ENCODE peak calls at places on chromosomes 4 and X, in nine cellular contexts. One of them, this sample, is unnamed.

GRCh38 chr4:176443117-176443516 is 123.4 kb downstream of the SPCS3 start:
- DNase-seq in heart left ventricle: no peak
- DNase-seq in tibial artery: no peak
- DNase-seq in cardiac muscle cell: no peak
- DNase-seq in HFF-Myc: peak
- DNase-seq in hepatocyte: no peak
- DNase-seq in A673: no peak
- DNase-seq in WTC11: no peak
- DNase-seq in bronchial epithelial cell: peak
- DNase-seq in this sample: no peak

GRCh38 chr4:119321921-119322687 is at the start of gene FABP2:
- DNase-seq in heart left ventricle: no peak
- DNase-seq in tibial artery: no peak
- DNase-seq in cardiac muscle cell: no peak
- DNase-seq in HFF-Myc: no peak
- DNase-seq in hepatocyte: peak
- DNase-seq in A673: no peak
- DNase-seq in WTC11: no peak
- DNase-seq in bronchial epithelial cell: no peak
- DNase-seq in this sample: no peak

GRCh38 chr4:101307901-101308300 is 39.4 kb downstream of the PPP3CA start:
- DNase-seq in heart left ventricle: no peak
- DNase-seq in tibial artery: no peak
- DNase-seq in cardiac muscle cell: no peak
- DNase-seq in HFF-Myc: no peak
- DNase-seq in hepatocyte: no peak
- DNase-seq in A673: no peak
- DNase-seq in WTC11: no peak
- DNase-seq in bronchial epithelial cell: peak
- DNase-seq in this sample: no peak

GRCh38 chrX:24208494-24209240 is 59.1 kb downstream of the ZFX start:
- DNase-seq in heart left ventricle: no peak
- DNase-seq in tibial artery: no peak
- DNase-seq in cardiac muscle cell: no peak
- DNase-seq in HFF-Myc: no peak
- DNase-seq in hepatocyte: no peak
- DNase-seq in A673: no peak
- DNase-seq in WTC11: no peak
- DNase-seq in bronchial epithelial cell: no peak
- DNase-seq in this sample: no peak

GRCh38 chr4:181939199-181939945 is 303.8 kb upstream of the TENM3 start:
- DNase-seq in heart left ventricle: no peak
- DNase-seq in tibial artery: no peak
- DNase-seq in cardiac muscle cell: no peak
- DNase-seq in HFF-Myc: no peak
- DNase-seq in hepatocyte: peak
- DNase-seq in A673: no peak
- DNase-seq in WTC11: no peak
- DNase-seq in bronchial epithelial cell: no peak
- DNase-seq in this sample: no peak

GRCh38 chr4:4860803-4861591 is 1.5 kb downstream of the MSX1 start:
- DNase-seq in heart left ventricle: peak
- DNase-seq in tibial artery: no peak
- DNase-seq in cardiac muscle cell: no peak
- DNase-seq in HFF-Myc: no peak
- DNase-seq in hepatocyte: peak
- DNase-seq in A673: no peak
- DNase-seq in WTC11: peak
- DNase-seq in bronchial epithelial cell: no peak
- DNase-seq in this sample: no peak

GRCh38 chrX:109855501-109855900 is 122.4 kb upstream of the ACSL4 start:
- DNase-seq in heart left ventricle: no peak
- DNase-seq in tibial artery: no peak
- DNase-seq in cardiac muscle cell: no peak
- DNase-seq in HFF-Myc: no peak
- DNase-seq in hepatocyte: no peak
- DNase-seq in A673: peak
- DNase-seq in WTC11: no peak
- DNase-seq in bronchial epithelial cell: no peak
- DNase-seq in this sample: no peak

GRCh38 chr4:153937289-153937688 is 148.4 kb upstream of the SFRP2 start:
- DNase-seq in heart left ventricle: no peak
- DNase-seq in tibial artery: no peak
- DNase-seq in cardiac muscle cell: no peak
- DNase-seq in HFF-Myc: no peak
- DNase-seq in hepatocyte: no peak
- DNase-seq in A673: no peak
- DNase-seq in WTC11: no peak
- DNase-seq in bronchial epithelial cell: no peak
- DNase-seq in this sample: no peak

GRCh38 chr4:98474408-98474844 is 184.0 kb downstream of the TSPAN5 start:
- DNase-seq in heart left ventricle: no peak
- DNase-seq in tibial artery: no peak
- DNase-seq in cardiac muscle cell: no peak
- DNase-seq in HFF-Myc: no peak
- DNase-seq in hepatocyte: no peak
- DNase-seq in A673: no peak
- DNase-seq in WTC11: no peak
- DNase-seq in bronchial epithelial cell: peak
- DNase-seq in this sample: no peak

GRCh38 chrX:66872771-66873170 is 233.9 kb upstream of the EDA2R start:
- DNase-seq in heart left ventricle: no peak
- DNase-seq in tibial artery: no peak
- DNase-seq in cardiac muscle cell: no peak
- DNase-seq in HFF-Myc: no peak
- DNase-seq in hepatocyte: no peak
- DNase-seq in A673: no peak
- DNase-seq in WTC11: no peak
- DNase-seq in bronchial epithelial cell: no peak
- DNase-seq in this sample: no peak

GRCh38 chrX:69319376-69319775 is 154.1 kb upstream of the PJA1 start:
- DNase-seq in heart left ventricle: no peak
- DNase-seq in tibial artery: no peak
- DNase-seq in cardiac muscle cell: no peak
- DNase-seq in HFF-Myc: no peak
- DNase-seq in hepatocyte: no peak
- DNase-seq in A673: no peak
- DNase-seq in WTC11: no peak
- DNase-seq in bronchial epithelial cell: peak
- DNase-seq in this sample: no peak

GRCh38 chr4:55318135-55318534 is 27.9 kb upstream of the SRD5A3 start:
- DNase-seq in heart left ventricle: no peak
- DNase-seq in tibial artery: no peak
- DNase-seq in cardiac muscle cell: no peak
- DNase-seq in HFF-Myc: no peak
- DNase-seq in hepatocyte: no peak
- DNase-seq in A673: no peak
- DNase-seq in WTC11: no peak
- DNase-seq in bronchial epithelial cell: peak
- DNase-seq in this sample: no peak

GRCh38 chr4:53601251-53601764 is 10.0 kb upstream of the LNX1 start:
- DNase-seq in heart left ventricle: no peak
- DNase-seq in tibial artery: no peak
- DNase-seq in cardiac muscle cell: peak
- DNase-seq in HFF-Myc: no peak
- DNase-seq in hepatocyte: no peak
- DNase-seq in A673: peak
- DNase-seq in WTC11: peak
- DNase-seq in bronchial epithelial cell: no peak
- DNase-seq in this sample: no peak

DNA sequence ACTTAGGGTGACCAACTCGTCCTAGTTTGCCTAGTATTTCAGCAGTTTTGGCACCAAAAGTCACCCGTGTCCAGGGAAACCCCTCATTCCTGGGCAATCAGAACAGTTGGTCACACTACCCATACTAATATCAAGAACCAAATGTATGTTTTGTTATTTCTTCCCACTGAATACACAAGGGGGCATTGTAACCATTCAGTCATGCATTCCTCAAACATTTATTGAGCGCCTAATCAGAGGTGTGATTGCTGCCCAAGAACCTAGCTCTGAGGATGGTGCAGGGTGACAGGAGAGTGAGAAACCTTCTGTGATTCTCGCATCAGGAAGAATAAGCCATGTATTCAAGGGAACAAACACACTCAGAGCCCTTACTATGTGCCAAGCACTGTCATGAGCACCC is 69.8 kb upstream of the RAI2 start:
- DNase-seq in heart left ventricle: no peak
- DNase-seq in tibial artery: no peak
- DNase-seq in cardiac muscle cell: no peak
- DNase-seq in HFF-Myc: no peak
- DNase-seq in hepatocyte: no peak
- DNase-seq in A673: peak
- DNase-seq in WTC11: no peak
- DNase-seq in bronchial epithelial cell: no peak
- DNase-seq in this sample: no peak
- TF ChIP-seq CTCF in heart left ventricle: no peak
- TF ChIP-seq CTCF in tibial artery: no peak
- TF ChIP-seq CTCF in cardiac muscle cell: no peak
- TF ChIP-seq CTCF in HFF-Myc: no peak
- TF ChIP-seq CTCF in hepatocyte: no peak
- TF ChIP-seq CTCF in A673: peak
- TF ChIP-seq CTCF in WTC11: no peak
- TF ChIP-seq CTCF in bronchial epithelial cell: no peak
- TF ChIP-seq CTCF in this sample: no peak

DNA sequence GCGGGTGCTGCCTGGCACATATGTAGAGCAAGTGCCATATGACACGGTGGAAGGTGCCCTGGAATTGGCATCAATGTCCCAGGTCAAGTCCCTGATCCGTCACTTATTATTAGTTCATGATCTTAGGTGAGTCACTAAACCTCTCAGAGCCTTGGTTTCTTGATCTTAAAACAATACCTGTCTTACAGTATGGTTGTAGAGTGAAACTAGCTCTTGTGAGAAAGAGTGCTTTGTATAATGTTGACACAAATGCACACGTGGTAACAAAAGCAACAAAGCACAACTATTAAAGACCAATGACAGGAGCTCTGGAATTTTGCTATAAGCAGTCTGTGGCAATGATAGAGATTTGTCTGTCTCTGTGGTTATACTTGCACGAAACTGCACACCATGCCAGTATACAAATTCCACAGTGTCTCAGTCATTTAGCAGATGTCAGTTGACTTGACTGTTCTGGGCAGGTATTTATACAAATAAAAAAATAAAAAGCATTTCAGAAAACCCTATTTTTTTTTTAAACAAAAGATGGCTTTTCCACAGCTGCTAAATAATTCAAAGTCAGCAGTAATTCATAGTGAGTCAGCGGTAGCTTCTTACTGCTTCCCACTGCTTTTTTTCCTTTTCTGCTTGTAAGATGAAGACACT is 19.7 kb upstream of the ACSL1 start:
- DNase-seq in heart left ventricle: no peak
- DNase-seq in tibial artery: no peak
- DNase-seq in cardiac muscle cell: no peak
- DNase-seq in HFF-Myc: no peak
- DNase-seq in hepatocyte: peak
- DNase-seq in A673: peak
- DNase-seq in WTC11: no peak
- DNase-seq in bronchial epithelial cell: peak
- DNase-seq in this sample: no peak
- TF ChIP-seq CTCF in heart left ventricle: no peak
- TF ChIP-seq CTCF in tibial artery: no peak
- TF ChIP-seq CTCF in cardiac muscle cell: no peak
- TF ChIP-seq CTCF in HFF-Myc: no peak
- TF ChIP-seq CTCF in hepatocyte: no peak
- TF ChIP-seq CTCF in A673: no peak
- TF ChIP-seq CTCF in WTC11: no peak
- TF ChIP-seq CTCF in bronchial epithelial cell: no peak
- TF ChIP-seq CTCF in this sample: no peak

GRCh38 chr4:123744664-123745290 is 348.2 kb downstream of the SPRY1 start:
- DNase-seq in heart left ventricle: peak
- DNase-seq in tibial artery: peak
- DNase-seq in cardiac muscle cell: peak
- DNase-seq in HFF-Myc: no peak
- DNase-seq in hepatocyte: peak
- DNase-seq in A673: peak
- DNase-seq in WTC11: no peak
- DNase-seq in bronchial epithelial cell: peak
- DNase-seq in this sample: no peak

GRCh38 chr4:123750044-123750443 is 353.4 kb downstream of the SPRY1 start:
- DNase-seq in heart left ventricle: no peak
- DNase-seq in tibial artery: no peak
- DNase-seq in cardiac muscle cell: peak
- DNase-seq in HFF-Myc: peak
- DNase-seq in hepatocyte: peak
- DNase-seq in A673: peak
- DNase-seq in WTC11: peak
- DNase-seq in bronchial epithelial cell: no peak
- DNase-seq in this sample: no peak

GRCh38 chr4:123749408-123749807 is 352.8 kb downstream of the SPRY1 start:
- DNase-seq in heart left ventricle: peak
- DNase-seq in tibial artery: peak
- DNase-seq in cardiac muscle cell: no peak
- DNase-seq in HFF-Myc: no peak
- DNase-seq in hepatocyte: no peak
- DNase-seq in A673: no peak
- DNase-seq in WTC11: no peak
- DNase-seq in bronchial epithelial cell: no peak
- DNase-seq in this sample: no peak

GRCh38 chr4:123748806-123749205 is 352.2 kb downstream of the SPRY1 start:
- DNase-seq in heart left ventricle: no peak
- DNase-seq in tibial artery: no peak
- DNase-seq in cardiac muscle cell: no peak
- DNase-seq in HFF-Myc: no peak
- DNase-seq in hepatocyte: no peak
- DNase-seq in A673: no peak
- DNase-seq in WTC11: no peak
- DNase-seq in bronchial epithelial cell: no peak
- DNase-seq in this sample: no peak

GRCh38 chr4:123746981-123747380 is 350.4 kb downstream of the SPRY1 start:
- DNase-seq in heart left ventricle: no peak
- DNase-seq in tibial artery: no peak
- DNase-seq in cardiac muscle cell: peak
- DNase-seq in HFF-Myc: no peak
- DNase-seq in hepatocyte: no peak
- DNase-seq in A673: no peak
- DNase-seq in WTC11: peak
- DNase-seq in bronchial epithelial cell: no peak
- DNase-seq in this sample: no peak
- TF ChIP-seq CTCF in heart left ventricle: no peak
- TF ChIP-seq CTCF in tibial artery: no peak
- TF ChIP-seq CTCF in cardiac muscle cell: peak
- TF ChIP-seq CTCF in HFF-Myc: peak
- TF ChIP-seq CTCF in hepatocyte: peak
- TF ChIP-seq CTCF in A673: no peak
- TF ChIP-seq CTCF in WTC11: no peak
- TF ChIP-seq CTCF in bronchial epithelial cell: no peak
- TF ChIP-seq CTCF in this sample: no peak

DNA sequence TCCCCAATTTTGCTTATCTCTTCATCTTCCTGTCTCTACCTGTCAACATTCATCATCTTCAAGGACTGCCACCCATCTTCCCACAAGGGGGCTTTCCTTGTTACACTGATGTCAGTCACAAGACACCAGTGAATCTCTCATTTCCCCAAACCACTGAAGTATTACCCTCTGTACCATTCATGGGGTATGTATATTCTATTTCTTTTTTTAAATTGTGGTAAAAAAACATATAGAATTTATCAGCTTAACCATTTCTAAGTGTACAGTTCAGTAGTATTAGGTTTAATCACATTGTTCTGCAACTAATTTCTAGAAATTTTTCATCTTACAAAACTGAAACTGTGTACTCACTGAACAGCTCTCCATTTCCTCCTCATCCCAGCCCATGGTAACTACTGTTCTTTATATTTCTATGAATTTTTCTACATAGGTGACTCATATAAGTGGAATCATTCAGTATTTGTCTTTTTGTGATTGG is 98.6 kb downstream of the LARP7 start:
- DNase-seq in heart left ventricle: no peak
- DNase-seq in tibial artery: no peak
- DNase-seq in cardiac muscle cell: no peak
- DNase-seq in HFF-Myc: no peak
- DNase-seq in hepatocyte: no peak
- DNase-seq in A673: no peak
- DNase-seq in WTC11: no peak
- DNase-seq in bronchial epithelial cell: peak
- DNase-seq in this sample: no peak
- TF ChIP-seq CTCF in heart left ventricle: no peak
- TF ChIP-seq CTCF in tibial artery: no peak
- TF ChIP-seq CTCF in cardiac muscle cell: no peak
- TF ChIP-seq CTCF in HFF-Myc: no peak
- TF ChIP-seq CTCF in hepatocyte: no peak
- TF ChIP-seq CTCF in A673: no peak
- TF ChIP-seq CTCF in WTC11: no peak
- TF ChIP-seq CTCF in bronchial epithelial cell: no peak
- TF ChIP-seq CTCF in this sample: no peak

This sample was measured in ascending aorta.